ENCODE peak calls at places on chromosome 5, in six cellular contexts. X is aorta, H is MM.1S, L is Peyer's patch, N is hepatocyte, A is adrenal gland. K is an unnamed sample.

GRCh38 chr5:7606840-7607453 is 211.0 kb downstream of the ADCY2 start:
- DNase-seq in X (no peak), H (no peak), L (no peak), N (no peak), A (no peak), K (no peak)

GRCh38 chr5:96199713-96200183 is 233.3 kb downstream of the PCSK1 start:
- DNase-seq in X (no peak), H (no peak), L (no peak), N (no peak), A (no peak), K (no peak)

GRCh38 chr5:19240150-19240549 is 747.9 kb downstream of the CDH18 start:
- DNase-seq in X (no peak), H (no peak), L (no peak), N (no peak), A (peak; percentile 11), K (no peak)

GRCh38 chr5:171901764-171902163 is 104.7 kb downstream of the FBXW11 start:
- DNase-seq in X (no peak), H (no peak), L (no peak), N (no peak), A (no peak), K (no peak)

GRCh38 chr5:139110526-139111168 is 87.5 kb downstream of the SIL1 start:
- DNase-seq in X (no peak), H (no peak), L (no peak), N (no peak), A (no peak), K (no peak)

GRCh38 chr5:145521066-145521465 is 314.1 kb downstream of the PRELID2 start:
- DNase-seq in X (no peak), H (no peak), L (no peak), N (no peak), A (no peak), K (no peak)

GRCh38 chr5:167652690-167653089 is 638.8 kb upstream of the WWC1 start:
- DNase-seq in X (no peak), H (no peak), L (no peak), N (no peak), A (no peak), K (no peak)

GRCh38 chr5:102764381-102765005 is 9.4 kb downstream of the PAM start:
- DNase-seq in X (no peak), H (no peak), L (no peak), N (no peak), A (no peak), K (no peak)

GRCh38 chr5:2755811-2756210 is 4.3 kb upstream of the IRX2 start:
- DNase-seq in X (no peak), H (no peak), L (no peak), N (peak; percentile 7), A (no peak), K (no peak)

GRCh38 chr5:3026651-3027050 is 275.2 kb upstream of the IRX2 start:
- DNase-seq in X (no peak), H (no peak), L (no peak), N (no peak), A (no peak), K (no peak)

GRCh38 chr5:88049737-88050136 is 218.9 kb downstream of the TMEM161B start:
- DNase-seq in X (no peak), H (no peak), L (no peak), N (no peak), A (no peak), K (no peak)

GRCh38 chr5:57735754-57736153 is 253.1 kb upstream of the ACTBL2 start:
- DNase-seq in X (no peak), H (no peak), L (no peak), N (no peak), A (no peak), K (no peak)

GRCh38 chr5:180644825-180645608 is 4.4 kb downstream of the FLT4 start:
- DNase-seq in X (peak; percentile 73), H (no peak), L (no peak), N (peak; percentile 3), A (no peak), K (no peak)

GRCh38 chr5:137305971-137306592 is 193.0 kb downstream of the SPOCK1 start:
- DNase-seq in X (no peak), H (no peak), L (no peak), N (no peak), A (no peak), K (no peak)

GRCh38 chr5:17808566-17808965 is 174.3 kb downstream of the TAF11L14 start:
- DNase-seq in X (no peak), H (no peak), L (no peak), N (no peak), A (no peak), K (no peak)

GRCh38 chr5:180526265-180526664 is 32.1 kb downstream of the CNOT6 start:
- DNase-seq in X (no peak), H (no peak), L (no peak), N (no peak), A (no peak), K (no peak)

GRCh38 chr5:73263001-73263710 is 90.2 kb downstream of the TMEM174 start:
- DNase-seq in X (no peak), H (no peak), L (no peak), N (no peak), A (no peak), K (no peak)

GRCh38 chr5:6370580-6370979 is 7.8 kb downstream of the MED10 start:
- DNase-seq in X (no peak), H (no peak), L (no peak), N (no peak), A (no peak), K (no peak)

GRCh38 chr5:158119852-158120708 is 261.1 kb upstream of the CLINT1 start:
- DNase-seq in X (no peak), H (no peak), L (no peak), N (no peak), A (peak; percentile 46), K (no peak)

GRCh38 chr5:126360467-126360866 is 62.7 kb upstream of the GRAMD2B start:
- DNase-seq in X (no peak), H (peak; percentile 13), L (no peak), N (no peak), A (no peak), K (no peak)

GRCh38 chr5:96572864-96573512 is 89.2 kb upstream of the CAST start:
- DNase-seq in X (no peak), H (no peak), L (no peak), N (no peak), A (no peak), K (no peak)

GRCh38 chr5:158658439-158659230 is 441.1 kb downstream of the EBF1 start:
- DNase-seq in X (no peak), H (no peak), L (no peak), N (no peak), A (no peak), K (no peak)

GRCh38 chr5:85049020-85049419 is 664.3 kb upstream of the EDIL3 start:
- DNase-seq in X (no peak), H (peak; percentile 27), L (no peak), N (peak; percentile 64), A (no peak), K (no peak)

GRCh38 chr5:180113660-180114303 is 42.2 kb upstream of the RNF130 start:
- DNase-seq in X (peak; percentile 57), H (no peak), L (no peak), N (no peak), A (no peak), K (no peak)

GRCh38 chr5:33637011-33637410 is 196.2 kb downstream of the TARS1 start:
- DNase-seq in X (no peak), H (no peak), L (no peak), N (no peak), A (no peak), K (no peak)

GRCh38 chr5:33641722-33642505 is 201.1 kb downstream of the TARS1 start:
- DNase-seq in X (no peak), H (no peak), L (no peak), N (peak; percentile 27), A (no peak), K (no peak)

GRCh38 chr5:33639478-33639877 is 198.7 kb downstream of the TARS1 start:
- DNase-seq in X (no peak), H (no peak), L (no peak), N (no peak), A (no peak), K (no peak)
- H3K36me3 ChIP-seq in X (no peaks in the 10 kb centered on the region), H (no peaks in the 10 kb centered on the region), L (no peaks in the 10 kb centered on the region), N (no peaks in the 10 kb centered on the region), A (no peaks in the 10 kb centered on the region), K (no peaks in the 10 kb centered on the region)

GRCh38 chr5:149727336-149728035 is 2.6 kb upstream of the PPARGC1B start:
- DNase-seq in X (no peak), H (no peak), L (no peak), N (no peak), A (no peak), K (no peak)
- H3K36me3 ChIP-seq in X (no peaks in the 10 kb centered on the region), H (no peaks in the 10 kb centered on the region), L (no peaks in the 10 kb centered on the region), N (no peaks in the 10 kb centered on the region), A (no peaks in the 10 kb centered on the region), K (no peaks in the 10 kb centered on the region)

DNA sequence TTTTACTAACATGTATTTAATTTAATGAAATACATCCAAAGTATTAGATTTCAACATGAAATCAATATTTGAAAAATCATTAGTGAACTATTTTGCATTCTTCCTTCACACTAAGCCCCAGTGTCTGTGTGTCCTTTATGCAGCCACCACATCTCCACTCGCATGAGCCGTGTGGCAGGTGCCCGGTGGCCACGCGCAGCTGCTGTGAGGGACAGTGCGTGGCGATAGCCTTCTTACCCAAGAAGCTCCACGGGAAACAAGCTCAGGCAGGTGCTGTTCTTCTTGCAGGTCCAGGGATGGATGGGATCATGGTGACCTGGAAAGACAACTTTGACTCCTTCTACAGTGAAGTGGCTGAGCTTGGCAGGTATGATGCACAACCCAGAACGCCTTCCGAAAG is 79.3 kb upstream of the OTULINL start:
- DNase-seq in X (no peak), H (no peak), L (no peak), N (no peak), A (no peak), K (no peak)
- H3K36me3 ChIP-seq in X (no peaks in the 10 kb centered on the region), H (no peaks in the 10 kb centered on the region), L (no peaks in the 10 kb centered on the region), N (no peaks in the 10 kb centered on the region), A (no peaks in the 10 kb centered on the region), K (peaks cover 38% of the 10 kb centered on the region)

DNA sequence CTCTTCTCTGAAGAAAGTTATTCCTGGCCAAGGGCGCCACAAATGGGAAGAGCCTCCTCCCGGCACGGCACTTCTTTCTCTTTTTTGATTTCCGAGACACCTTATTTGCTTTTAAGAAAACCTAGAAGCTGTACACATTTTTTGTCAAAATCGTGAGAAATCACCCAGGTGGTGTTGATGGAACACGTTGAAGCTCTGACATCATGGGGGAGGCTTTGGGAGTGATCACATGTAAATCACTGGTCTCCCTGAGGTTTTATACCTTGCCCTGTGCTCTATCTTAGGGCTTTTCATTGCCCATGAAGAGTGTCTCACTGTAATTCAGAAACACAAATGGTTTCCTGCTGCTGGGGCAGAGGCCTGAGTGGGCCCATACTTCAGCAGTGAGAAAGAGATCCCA is 27.4 kb downstream of the SLC36A1 start:
- DNase-seq in X (no peak), H (no peak), L (no peak), N (no peak), A (no peak), K (peak; percentile 68)
- H3K36me3 ChIP-seq in X (peaks cover 3% of the 10 kb centered on the region), H (no peaks in the 10 kb centered on the region), L (no peaks in the 10 kb centered on the region), N (no peaks in the 10 kb centered on the region), A (no peaks in the 10 kb centered on the region), K (no peaks in the 10 kb centered on the region)

K was measured in pancreas.